ENCODE peak calls at places on chromosomes 13 and 19, in four cellular contexts. B is M059J, I is AG04449, D is GM23338. U is an unnamed sample.
A peak's percentile ranks its signal among the peaks of the same experiment; 100 is the strongest.

GRCh38 chr19:2775556-2776430 is 7.3 kb downstream of the SGTA start:
- DNase-seq in B (peak; percentile 81), I (no peak), D (no peak), U (no peak)

GRCh38 chr13:24923305-24923640 is 159.3 kb downstream of the RNF17 start:
- DNase-seq in B (peak; percentile 71), D (no peak), I (peak; percentile 34), U (no peak)

GRCh38 chr13:114339779-114340534 is 25.7 kb downstream of the CHAMP1 start:
- DNase-seq in D (peak; percentile 47), B (peak; percentile 58), I (no peak), U (no peak)

GRCh38 chr13:41488124-41488523 is 30.8 kb downstream of the RGCC start:
- DNase-seq in I (no peak), B (no peak), D (no peak), U (no peak)

GRCh38 chr13:74871671-74872070 is 610.3 kb downstream of the TBC1D4 start:
- DNase-seq in I (no peak), D (no peak), B (peak; percentile 91), U (no peak)

GRCh38 chr13:67048084-67048792 is 181.9 kb downstream of the PCDH9 start:
- DNase-seq in I (peak; percentile 34), B (no peak), D (no peak), U (no peak)

GRCh38 chr19:16564842-16565241 is 7.4 kb downstream of the SLC35E1 start:
- DNase-seq in I (no peak), B (no peak), D (no peak), U (no peak)

GRCh38 chr19:35712529-35712909 is 5.3 kb upstream of the KMT2B start:
- DNase-seq in I (no peak), D (no peak), B (no peak), U (no peak)

GRCh38 chr19:4369109-4369887 is 25.9 kb downstream of the MPND start:
- DNase-seq in I (no peak), D (peak; percentile 47), B (peak; percentile 30), U (no peak)

GRCh38 chr13:37995052-37995451 is 125.5 kb upstream of the TRPC4 start:
- DNase-seq in D (peak; percentile 32), B (peak; percentile 6), I (no peak), U (no peak)

GRCh38 chr13:102757006-102757405 is 16.6 kb downstream of the TEX30 start:
- DNase-seq in B (no peak), I (no peak), D (no peak), U (no peak)

GRCh38 chr13:43319617-43320444 is 296.4 kb downstream of the DNAJC15 start:
- DNase-seq in B (peak; percentile 6), I (no peak), D (peak; percentile 67), U (no peak)

GRCh38 chr13:98303858-98304257 is 126.8 kb upstream of the RNF113B start:
- DNase-seq in D (no peak), B (no peak), I (no peak), U (no peak)

GRCh38 chr13:67075239-67075638 is 154.9 kb downstream of the PCDH9 start:
- DNase-seq in B (no peak), D (no peak), I (no peak), U (no peak)

GRCh38 chr13:29572575-29572974 is 22.9 kb downstream of the SLC7A1 start:
- DNase-seq in B (no peak), D (no peak), I (no peak), U (no peak)

GRCh38 chr19:29263305-29264080 is 50.5 kb upstream of the UQCRFS1 start:
- DNase-seq in D (peak; percentile 78), I (no peak), B (peak; percentile 18), U (peak; percentile 78)

GRCh38 chr19:32928806-32929205 is 43.0 kb downstream of the CEP89 start:
- DNase-seq in D (no peak), B (no peak), I (no peak), U (no peak)

GRCh38 chr19:7418575-7418974 is 69.8 kb downstream of the ARHGEF18 start:
- DNase-seq in D (no peak), I (no peak), B (no peak), U (no peak)

GRCh38 chr19:7500811-7501450 is 12.1 kb upstream of the PEX11G start:
- DNase-seq in I (no peak), D (peak; percentile 96), B (peak; percentile 49), U (peak; percentile 91)

GRCh38 chr13:110535526-110535925 is 26.0 kb downstream of the RAB20 start:
- DNase-seq in B (no peak), D (no peak), I (no peak), U (no peak)

GRCh38 chr13:109974354-109974753 is 188.0 kb upstream of the IRS2 start:
- DNase-seq in I (no peak), D (no peak), B (no peak), U (no peak)

GRCh38 chr13:38386421-38386820 is 36.8 kb downstream of the UFM1 start:
- DNase-seq in I (no peak), B (no peak), D (no peak), U (no peak)